ENCODE peak calls at places on chromosomes 16 and 17, in six cellular contexts. One of them, this sample, is unnamed.

GRCh38 chr17:51354908-51355307 is 94.6 kb downstream of the UTP18 start:
- DNase-seq in progenitor cell of endocrine pancreas: no peak
- DNase-seq in type B pancreatic cell: no peak
- DNase-seq in neural progenitor cell: no peak
- DNase-seq in HepG2: no peak
- DNase-seq in prostate gland: no peak
- DNase-seq in this sample: no peak

GRCh38 chr17:30186761-30187160 is 48.7 kb downstream of the SLC6A4 start:
- DNase-seq in progenitor cell of endocrine pancreas: no peak
- DNase-seq in type B pancreatic cell: no peak
- DNase-seq in neural progenitor cell: no peak
- DNase-seq in HepG2: no peak
- DNase-seq in prostate gland: no peak
- DNase-seq in this sample: no peak

GRCh38 chr17:21528031-21528684 is 152.0 kb downstream of the KCNJ12 start:
- DNase-seq in progenitor cell of endocrine pancreas: no peak
- DNase-seq in type B pancreatic cell: no peak
- DNase-seq in neural progenitor cell: no peak
- DNase-seq in HepG2: no peak
- DNase-seq in prostate gland: no peak
- DNase-seq in this sample: no peak

GRCh38 chr16:24758986-24759385 is 29.5 kb downstream of the TNRC6A start:
- DNase-seq in progenitor cell of endocrine pancreas: no peak
- DNase-seq in type B pancreatic cell: no peak
- DNase-seq in neural progenitor cell: no peak
- DNase-seq in HepG2: no peak
- DNase-seq in prostate gland: no peak
- DNase-seq in this sample: no peak

GRCh38 chr17:34872640-34873039 is 88.6 kb downstream of the CCT6B start:
- DNase-seq in progenitor cell of endocrine pancreas: no peak
- DNase-seq in type B pancreatic cell: no peak
- DNase-seq in neural progenitor cell: no peak
- DNase-seq in HepG2: no peak
- DNase-seq in prostate gland: no peak
- DNase-seq in this sample: no peak

GRCh38 chr16:23174622-23175021 is 7.9 kb upstream of the SCNN1G start:
- DNase-seq in progenitor cell of endocrine pancreas: no peak
- DNase-seq in type B pancreatic cell: no peak
- DNase-seq in neural progenitor cell: peak; percentile 49
- DNase-seq in HepG2: no peak
- DNase-seq in prostate gland: no peak
- DNase-seq in this sample: no peak

GRCh38 chr17:61221181-61221580 is 178.5 kb upstream of the TBX2 start:
- DNase-seq in progenitor cell of endocrine pancreas: no peak
- DNase-seq in type B pancreatic cell: no peak
- DNase-seq in neural progenitor cell: no peak
- DNase-seq in HepG2: no peak
- DNase-seq in prostate gland: no peak
- DNase-seq in this sample: no peak

GRCh38 chr17:62859146-62859545 is 51.0 kb upstream of the MARCHF10 start:
- DNase-seq in progenitor cell of endocrine pancreas: no peak
- DNase-seq in type B pancreatic cell: no peak
- DNase-seq in neural progenitor cell: no peak
- DNase-seq in HepG2: no peak
- DNase-seq in prostate gland: no peak
- DNase-seq in this sample: no peak

GRCh38 chr17:48825446-48826381 is 5.1 kb upstream of the CALCOCO2 start:
- DNase-seq in progenitor cell of endocrine pancreas: no peak
- DNase-seq in type B pancreatic cell: no peak
- DNase-seq in neural progenitor cell: no peak
- DNase-seq in HepG2: no peak
- DNase-seq in prostate gland: no peak
- DNase-seq in this sample: peak; percentile 64

GRCh38 chr17:35373984-35374765 is 754 bp upstream of the SLFN11 start:
- DNase-seq in progenitor cell of endocrine pancreas: no peak
- DNase-seq in type B pancreatic cell: no peak
- DNase-seq in neural progenitor cell: peak; percentile 58
- DNase-seq in HepG2: no peak
- DNase-seq in prostate gland: peak; percentile 61
- DNase-seq in this sample: peak; percentile 50

GRCh38 chr16:57235128-57236092 is 9.6 kb upstream of the ARL2BP start:
- DNase-seq in progenitor cell of endocrine pancreas: no peak
- DNase-seq in type B pancreatic cell: no peak
- DNase-seq in neural progenitor cell: no peak
- DNase-seq in HepG2: peak; percentile 29
- DNase-seq in prostate gland: no peak
- DNase-seq in this sample: peak; percentile 53

GRCh38 chr17:67392111-67392510 is 15.0 kb downstream of the PITPNC1 start:
- DNase-seq in progenitor cell of endocrine pancreas: no peak
- DNase-seq in type B pancreatic cell: no peak
- DNase-seq in neural progenitor cell: no peak
- DNase-seq in HepG2: no peak
- DNase-seq in prostate gland: no peak
- DNase-seq in this sample: no peak

GRCh38 chr16:20191566-20191965 is 117.9 kb upstream of the GPR139 start:
- DNase-seq in progenitor cell of endocrine pancreas: no peak
- DNase-seq in type B pancreatic cell: no peak
- DNase-seq in neural progenitor cell: no peak
- DNase-seq in HepG2: no peak
- DNase-seq in prostate gland: no peak
- DNase-seq in this sample: no peak

GRCh38 chr17:40304464-40304863 is 4.5 kb upstream of the RARA start:
- DNase-seq in progenitor cell of endocrine pancreas: no peak
- DNase-seq in type B pancreatic cell: no peak
- DNase-seq in neural progenitor cell: no peak
- DNase-seq in HepG2: no peak
- DNase-seq in prostate gland: no peak
- DNase-seq in this sample: peak; percentile 66

GRCh38 chr16:10828851-10829331 is 10.3 kb upstream of the TVP23A start:
- DNase-seq in progenitor cell of endocrine pancreas: no peak
- DNase-seq in type B pancreatic cell: no peak
- DNase-seq in neural progenitor cell: no peak
- DNase-seq in HepG2: no peak
- DNase-seq in prostate gland: peak; percentile 87
- DNase-seq in this sample: peak; percentile 61

GRCh38 chr16:46632778-46633733 is 11.9 kb upstream of the SHCBP1 start:
- DNase-seq in progenitor cell of endocrine pancreas: peak; percentile 15
- DNase-seq in type B pancreatic cell: no peak
- DNase-seq in neural progenitor cell: peak; percentile 76
- DNase-seq in HepG2: peak; percentile 87
- DNase-seq in prostate gland: no peak
- DNase-seq in this sample: no peak

GRCh38 chr16:89383095-89384003 is 107.0 kb downstream of the ANKRD11 start:
- DNase-seq in progenitor cell of endocrine pancreas: peak; percentile 21
- DNase-seq in type B pancreatic cell: no peak
- DNase-seq in neural progenitor cell: peak; percentile 48
- DNase-seq in HepG2: peak; percentile 45
- DNase-seq in prostate gland: peak; percentile 40
- DNase-seq in this sample: no peak

GRCh38 chr16:8632675-8633182 is 11.2 kb downstream of the METTL22 start:
- DNase-seq in progenitor cell of endocrine pancreas: no peak
- DNase-seq in type B pancreatic cell: no peak
- DNase-seq in neural progenitor cell: no peak
- DNase-seq in HepG2: no peak
- DNase-seq in prostate gland: no peak
- DNase-seq in this sample: no peak

GRCh38 chr16:65737831-65738230 is 616.0 kb upstream of the CDH11 start:
- DNase-seq in progenitor cell of endocrine pancreas: no peak
- DNase-seq in type B pancreatic cell: no peak
- DNase-seq in neural progenitor cell: peak; percentile 80
- DNase-seq in HepG2: no peak
- DNase-seq in prostate gland: no peak
- DNase-seq in this sample: no peak

GRCh38 chr17:61411114-61411943 is 11.7 kb downstream of the TBX2 start:
- DNase-seq in progenitor cell of endocrine pancreas: peak; percentile 60
- DNase-seq in type B pancreatic cell: peak; percentile 76
- DNase-seq in neural progenitor cell: peak; percentile 87
- DNase-seq in HepG2: no peak
- DNase-seq in prostate gland: peak; percentile 73
- DNase-seq in this sample: peak; percentile 74

GRCh38 chr17:17401271-17401781 is 75.5 kb upstream of the MED9 start:
- DNase-seq in progenitor cell of endocrine pancreas: no peak
- DNase-seq in type B pancreatic cell: no peak
- DNase-seq in neural progenitor cell: peak; percentile 26
- DNase-seq in HepG2: peak; percentile 56
- DNase-seq in prostate gland: no peak
- DNase-seq in this sample: no peak

GRCh38 chr16:86529160-86529559 is 18.8 kb downstream of the FOXF1 start:
- DNase-seq in progenitor cell of endocrine pancreas: no peak
- DNase-seq in type B pancreatic cell: no peak
- DNase-seq in neural progenitor cell: no peak
- DNase-seq in HepG2: no peak
- DNase-seq in prostate gland: no peak
- DNase-seq in this sample: peak; percentile 50

GRCh38 chr17:4001048-4001590 is 36.9 kb upstream of the ATP2A3 start:
- DNase-seq in progenitor cell of endocrine pancreas: no peak
- DNase-seq in type B pancreatic cell: no peak
- DNase-seq in neural progenitor cell: no peak
- DNase-seq in HepG2: no peak
- DNase-seq in prostate gland: no peak
- DNase-seq in this sample: no peak

GRCh38 chr16:19777061-19777460 is 59.0 kb downstream of the IQCK start:
- DNase-seq in progenitor cell of endocrine pancreas: no peak
- DNase-seq in type B pancreatic cell: no peak
- DNase-seq in neural progenitor cell: no peak
- DNase-seq in HepG2: no peak
- DNase-seq in prostate gland: no peak
- DNase-seq in this sample: no peak

GRCh38 chr16:7321661-7322060 is 11.0 kb upstream of the RBFOX1 start:
- DNase-seq in progenitor cell of endocrine pancreas: no peak
- DNase-seq in type B pancreatic cell: no peak
- DNase-seq in neural progenitor cell: no peak
- DNase-seq in HepG2: no peak
- DNase-seq in prostate gland: no peak
- DNase-seq in this sample: no peak
- TF ChIP-seq CTCF in progenitor cell of endocrine pancreas: no peak
- TF ChIP-seq CTCF in type B pancreatic cell: no peak
- TF ChIP-seq CTCF in neural progenitor cell: peak; percentile 21
- TF ChIP-seq CTCF in HepG2: peak; percentile 12
- TF ChIP-seq CTCF in prostate gland: no peak
- TF ChIP-seq CTCF in this sample: no peak

GRCh38 chr17:82343560-82343959 is 10.0 kb upstream of the SECTM1 start:
- DNase-seq in progenitor cell of endocrine pancreas: no peak
- DNase-seq in type B pancreatic cell: no peak
- DNase-seq in neural progenitor cell: no peak
- DNase-seq in HepG2: no peak
- DNase-seq in prostate gland: no peak
- DNase-seq in this sample: no peak
- TF ChIP-seq CTCF in progenitor cell of endocrine pancreas: no peak
- TF ChIP-seq CTCF in type B pancreatic cell: no peak
- TF ChIP-seq CTCF in neural progenitor cell: no peak
- TF ChIP-seq CTCF in HepG2: no peak
- TF ChIP-seq CTCF in prostate gland: no peak
- TF ChIP-seq CTCF in this sample: no peak

DNA sequence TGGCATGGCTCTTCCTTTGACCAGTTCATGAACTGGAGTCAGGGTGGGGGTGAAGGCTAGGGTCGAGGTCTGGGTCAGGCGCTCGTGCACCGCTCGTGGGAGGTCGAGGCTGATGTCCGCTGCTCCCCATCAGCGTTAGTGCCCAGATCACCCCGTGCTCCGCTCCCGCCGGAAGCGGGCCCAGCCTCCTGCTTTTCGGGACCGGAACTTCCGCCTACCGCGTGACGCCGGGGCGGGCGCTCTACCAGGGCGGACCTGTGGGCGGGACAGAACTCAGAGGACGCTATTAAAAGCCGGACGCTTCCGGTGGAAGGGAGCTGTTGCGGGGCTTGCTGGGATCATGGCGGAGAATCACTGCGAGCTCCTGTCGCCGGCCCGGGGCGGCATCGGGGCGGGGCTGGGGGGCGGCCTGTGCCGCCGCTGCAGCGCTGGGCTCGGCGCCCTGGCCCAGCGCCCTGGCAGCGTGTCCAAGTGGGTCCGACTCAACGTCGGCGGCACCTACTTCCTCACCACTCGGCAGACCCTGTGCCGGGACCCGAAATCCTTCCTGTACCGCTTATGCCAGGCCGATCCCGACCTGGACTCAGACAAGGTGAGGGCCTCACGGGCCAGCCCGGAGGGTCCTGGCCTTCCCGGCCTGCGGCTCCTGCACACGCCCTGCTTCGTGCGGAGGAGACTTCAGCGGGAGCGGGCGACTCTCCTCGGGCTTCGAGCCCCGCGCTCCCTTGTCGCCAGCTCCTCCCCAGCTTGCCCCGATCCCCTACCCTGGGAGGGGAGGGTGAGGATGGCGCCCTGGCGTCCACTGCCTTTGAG is at the start of gene KCTD5:
- DNase-seq in progenitor cell of endocrine pancreas: peak; percentile 89
- DNase-seq in type B pancreatic cell: peak; percentile 96
- DNase-seq in neural progenitor cell: peak; percentile 97
- DNase-seq in HepG2: peak; percentile 90
- DNase-seq in prostate gland: peak; percentile 97
- DNase-seq in this sample: peak; percentile 95
- TF ChIP-seq CTCF in progenitor cell of endocrine pancreas: no peak
- TF ChIP-seq CTCF in type B pancreatic cell: no peak
- TF ChIP-seq CTCF in neural progenitor cell: no peak
- TF ChIP-seq CTCF in HepG2: peak; percentile 14
- TF ChIP-seq CTCF in prostate gland: peak; percentile 11
- TF ChIP-seq CTCF in this sample: no peak

GRCh38 chr17:77863814-77864161 is 94.7 kb upstream of the TNRC6C start:
- DNase-seq in progenitor cell of endocrine pancreas: no peak
- DNase-seq in type B pancreatic cell: no peak
- DNase-seq in neural progenitor cell: no peak
- DNase-seq in HepG2: peak; percentile 24
- DNase-seq in prostate gland: no peak
- DNase-seq in this sample: no peak
- TF ChIP-seq CTCF in progenitor cell of endocrine pancreas: no peak
- TF ChIP-seq CTCF in type B pancreatic cell: no peak
- TF ChIP-seq CTCF in neural progenitor cell: no peak
- TF ChIP-seq CTCF in HepG2: no peak
- TF ChIP-seq CTCF in prostate gland: no peak
- TF ChIP-seq CTCF in this sample: no peak

GRCh38 chr17:76076765-76077581 is 2.0 kb upstream of the ZACN start:
- DNase-seq in progenitor cell of endocrine pancreas: no peak
- DNase-seq in type B pancreatic cell: no peak
- DNase-seq in neural progenitor cell: peak; percentile 54
- DNase-seq in HepG2: no peak
- DNase-seq in prostate gland: no peak
- DNase-seq in this sample: no peak

GRCh38 chr17:76076100-76076764 is 1.7 kb downstream of the GALR2 start:
- DNase-seq in progenitor cell of endocrine pancreas: no peak
- DNase-seq in type B pancreatic cell: no peak
- DNase-seq in neural progenitor cell: peak; percentile 39
- DNase-seq in HepG2: no peak
- DNase-seq in prostate gland: no peak
- DNase-seq in this sample: no peak

GRCh38 chr17:76074390-76075363 is at the start of gene GALR2:
- DNase-seq in progenitor cell of endocrine pancreas: no peak
- DNase-seq in type B pancreatic cell: no peak
- DNase-seq in neural progenitor cell: peak; percentile 70
- DNase-seq in HepG2: no peak
- DNase-seq in prostate gland: no peak
- DNase-seq in this sample: no peak

GRCh38 chr17:76077582-76078110 is 1.3 kb upstream of the ZACN start:
- DNase-seq in progenitor cell of endocrine pancreas: no peak
- DNase-seq in type B pancreatic cell: no peak
- DNase-seq in neural progenitor cell: no peak
- DNase-seq in HepG2: no peak
- DNase-seq in prostate gland: no peak
- DNase-seq in this sample: no peak

GRCh38 chr17:76075364-76076099 is 951 bp downstream of the GALR2 start:
- DNase-seq in progenitor cell of endocrine pancreas: no peak
- DNase-seq in type B pancreatic cell: no peak
- DNase-seq in neural progenitor cell: peak; percentile 85
- DNase-seq in HepG2: no peak
- DNase-seq in prostate gland: no peak
- DNase-seq in this sample: no peak
- TF ChIP-seq CTCF in progenitor cell of endocrine pancreas: peak; percentile 41
- TF ChIP-seq CTCF in type B pancreatic cell: peak; percentile 30
- TF ChIP-seq CTCF in neural progenitor cell: peak; percentile 54
- TF ChIP-seq CTCF in HepG2: peak; percentile 66
- TF ChIP-seq CTCF in prostate gland: no peak
- TF ChIP-seq CTCF in this sample: no peak